ENCODE peak calls at places on chromosome 3, in four cellular contexts. D is stomach, G is transverse colon, R is sigmoid colon. Z is an unnamed sample.

GRCh38 chr3:10011644-10012043 is 14.6 kb upstream of the FANCD2 start:
- DNase-seq in G (no peak), D (no peak), R (no peak), Z (no peak)

GRCh38 chr3:55947406-55947805 is 460.3 kb upstream of the WNT5A start:
- DNase-seq in G (no peak), D (no peak), R (no peak), Z (no peak)

GRCh38 chr3:171173732-171174131 is 147.2 kb upstream of the SLC2A2 start:
- DNase-seq in D (no peak), G (no peak), R (peak), Z (no peak)

GRCh38 chr3:129526121-129526900 is 2.1 kb upstream of the RHO start:
- DNase-seq in R (no peak), G (no peak), D (no peak), Z (no peak)

GRCh38 chr3:143363276-143363675 is 243.7 kb downstream of the CHST2 start:
- DNase-seq in D (no peak), G (no peak), R (no peak), Z (no peak)

GRCh38 chr3:157290761-157291160 is 130.8 kb upstream of the CCNL1 start:
- DNase-seq in G (no peak), R (no peak), D (no peak), Z (no peak)

GRCh38 chr3:143167956-143168355 is 48.4 kb downstream of the CHST2 start:
- DNase-seq in D (no peak), G (no peak), R (no peak), Z (no peak)

GRCh38 chr3:113018461-113019181 is 27.8 kb downstream of the GTPBP8 start:
- DNase-seq in G (no peak), D (no peak), R (no peak), Z (peak)

GRCh38 chr3:63364495-63364894 is 86.4 kb downstream of the SYNPR start:
- DNase-seq in D (no peak), G (no peak), R (no peak), Z (no peak)

GRCh38 chr3:77648214-77648613 is 608.3 kb downstream of the ROBO2 start:
- DNase-seq in G (no peak), R (no peak), D (no peak), Z (no peak)

GRCh38 chr3:157119369-157119951 is 40.5 kb downstream of the CCNL1 start:
- DNase-seq in G (peak), D (no peak), R (no peak), Z (no peak)

GRCh38 chr3:130849111-130849552 is 44.8 kb upstream of the ATP2C1 start:
- DNase-seq in D (peak), G (peak), R (no peak), Z (no peak)

GRCh38 chr3:60188803-60189202 is 1062.4 kb downstream of the FHIT start:
- DNase-seq in R (no peak), G (no peak), D (no peak), Z (no peak)

GRCh38 chr3:40869013-40869412 is 330.3 kb upstream of the CTNNB1 start:
- DNase-seq in G (no peak), R (no peak), D (no peak), Z (no peak)

GRCh38 chr3:50392101-50392715 is 32.9 kb upstream of the TMEM115 start:
- DNase-seq in R (no peak), D (no peak), G (no peak), Z (no peak)

GRCh38 chr3:61570813-61571212 is 9.4 kb downstream of the PTPRG start:
- DNase-seq in G (peak), R (no peak), D (no peak), Z (no peak)

GRCh38 chr3:139934557-139935070 is 371 bp upstream of the CLSTN2 start:
- DNase-seq in R (peak), G (peak), D (no peak), Z (no peak)

GRCh38 chr3:133426721-133427120 is 26.9 kb downstream of the BFSP2 start:
- DNase-seq in G (no peak), D (no peak), R (no peak), Z (no peak)

GRCh38 chr3:173502983-173503568 is 105.5 kb downstream of the NLGN1 start:
- DNase-seq in D (no peak), G (no peak), R (no peak), Z (no peak)

GRCh38 chr3:116337229-116337628 is 108.1 kb downstream of the LSAMP start:
- DNase-seq in G (no peak), D (no peak), R (no peak), Z (no peak)

GRCh38 chr3:177300039-177300833 is 103.0 kb upstream of the TBL1XR1 start:
- DNase-seq in D (peak), R (no peak), G (peak), Z (no peak)

GRCh38 chr3:130739848-130740247 is 6.8 kb downstream of the PIK3R4 start:
- DNase-seq in G (no peak), R (no peak), D (no peak), Z (no peak)

GRCh38 chr3:53478166-53478830 is 16.1 kb upstream of the CACNA1D start:
- DNase-seq in G (peak), R (no peak), D (no peak), Z (no peak)

GRCh38 chr3:86225461-86225860 is 765.5 kb downstream of the VGLL3 start:
- DNase-seq in D (no peak), R (no peak), G (no peak), Z (no peak)

GRCh38 chr3:41117398-41117870 is 81.9 kb upstream of the CTNNB1 start:
- DNase-seq in R (peak), D (peak), G (peak), Z (peak)

GRCh38 chr3:15633159-15633558 is 31.6 kb downstream of the BTD start:
- DNase-seq in D (no peak), R (no peak), G (no peak), Z (no peak)

GRCh38 chr3:13012228-13012691 is 61.0 kb downstream of the IQSEC1 start:
- DNase-seq in D (peak), R (peak), G (peak), Z (peak)

GRCh38 chr3:110293660-110294059 is 778.0 kb upstream of the NECTIN3 start:
- DNase-seq in R (no peak), G (no peak), D (no peak), Z (no peak)

GRCh38 chr3:61617651-61618050 is 56.3 kb downstream of the PTPRG start:
- DNase-seq in R (no peak), D (no peak), G (no peak), Z (no peak)

GRCh38 chr3:139204756-139205155 is 139.1 kb upstream of the MRPS22 start:
- DNase-seq in G (no peak), D (no peak), R (no peak), Z (no peak)

GRCh38 chr3:96331341-96331740 is 483.1 kb upstream of the EPHA6 start:
- DNase-seq in D (no peak), G (no peak), R (no peak), Z (no peak)

GRCh38 chr3:169966086-169966950 is at the start of gene SEC62:
- DNase-seq in R (peak), D (peak), G (peak), Z (peak)
- TF ChIP-seq EP300 in R (peak), D (no peak), G (no peak), Z (peak)

GRCh38 chr3:141102372-141102771 is 51.2 kb downstream of the SPSB4 start:
- DNase-seq in G (no peak), D (no peak), R (no peak), Z (no peak)
- TF ChIP-seq CTCF in G (no peak), D (no peak), R (no peak), Z (no peak)

GRCh38 chr3:106821801-106822200 is 555.4 kb upstream of the CCDC54 start:
- DNase-seq in D (no peak), R (no peak), G (no peak), Z (no peak)

GRCh38 chr3:106823706-106824105 is 553.5 kb upstream of the CCDC54 start:
- DNase-seq in G (no peak), D (no peak), R (no peak), Z (no peak)

GRCh38 chr3:106820726-106821362 is 556.4 kb upstream of the CCDC54 start:
- DNase-seq in D (no peak), R (no peak), G (no peak), Z (no peak)

GRCh38 chr3:106824856-106825255 is 552.4 kb upstream of the CCDC54 start:
- DNase-seq in G (no peak), R (no peak), D (no peak), Z (no peak)

DNA sequence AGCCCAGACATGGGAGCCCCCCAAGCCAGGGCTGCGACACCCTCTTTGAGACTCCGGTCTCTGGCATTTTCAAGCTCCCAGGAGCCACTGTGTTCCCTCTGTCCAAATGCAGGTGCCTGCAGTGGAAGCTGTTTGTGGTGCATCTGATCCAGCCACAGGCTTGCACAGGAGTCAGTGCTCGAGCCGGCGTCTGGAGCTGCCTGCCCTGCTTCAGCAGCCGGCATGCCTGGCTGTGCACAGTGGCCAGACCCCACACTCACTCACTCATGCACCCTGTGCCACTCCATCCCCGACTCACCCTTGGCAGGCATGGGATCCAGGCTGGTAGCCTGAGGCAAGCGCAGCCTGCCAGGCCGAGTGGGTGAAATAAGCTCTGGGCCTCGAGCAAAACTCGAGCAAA is 555.0 kb upstream of the CCDC54 start:
- DNase-seq in G (no peak), R (no peak), D (no peak), Z (no peak)
- TF ChIP-seq EP300 in G (no peak), R (no peak), D (no peak), Z (no peak)

GRCh38 chr3:107850681-107851080 is 240.2 kb downstream of the CD47 start:
- DNase-seq in G (no peak), D (no peak), R (no peak), Z (no peak)

GRCh38 chr3:107861422-107861821 is 229.4 kb downstream of the CD47 start:
- DNase-seq in G (no peak), R (no peak), D (no peak), Z (no peak)

GRCh38 chr3:107857854-107858253 is 233.0 kb downstream of the CD47 start:
- DNase-seq in D (no peak), G (no peak), R (no peak), Z (no peak)

GRCh38 chr3:107855710-107856109 is 235.1 kb downstream of the CD47 start:
- DNase-seq in R (no peak), D (no peak), G (no peak), Z (no peak)
- TF ChIP-seq CTCF in R (no peak), D (no peak), G (no peak), Z (no peak)

DNA sequence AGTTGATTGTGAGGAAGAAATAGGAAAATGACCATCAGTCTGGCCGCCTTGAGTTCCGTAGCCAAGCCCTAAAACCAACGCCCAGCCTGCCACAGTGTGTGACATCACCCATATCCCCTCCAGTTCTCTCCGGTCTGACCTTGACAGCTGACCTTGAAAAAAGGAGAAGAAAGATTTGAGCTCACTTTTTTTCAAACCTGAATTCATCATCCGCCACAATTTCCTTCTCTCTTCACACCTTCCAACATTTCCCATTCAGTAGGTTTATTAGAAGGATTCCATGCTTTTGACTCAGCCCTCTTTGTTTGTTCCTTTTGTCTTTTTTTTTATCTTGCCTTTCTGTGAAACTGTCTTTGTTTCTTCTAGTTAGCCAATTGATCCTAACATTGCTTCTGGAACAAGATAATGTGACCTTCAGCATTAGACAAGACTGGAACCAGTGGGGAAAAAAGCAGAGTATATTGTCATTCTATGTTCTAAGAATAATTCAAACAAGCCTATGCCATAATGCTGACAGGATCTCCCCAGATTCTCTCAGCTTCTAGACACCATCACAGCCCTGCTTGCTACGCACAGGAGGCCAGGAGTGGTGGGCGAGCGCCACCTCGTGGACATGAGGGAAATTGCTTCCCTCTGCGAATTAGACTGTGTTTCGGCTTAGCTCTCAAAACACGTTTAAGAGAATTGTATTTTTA is 283.1 kb downstream of the FGF12 start:
- DNase-seq in D (peak), R (peak), G (peak), Z (peak)
- TF ChIP-seq EP300 in D (no peak), R (no peak), G (no peak), Z (no peak)

GRCh38 chr3:38558864-38559263 is 62.7 kb downstream of the EXOG start:
- DNase-seq in D (no peak), G (no peak), R (no peak), Z (no peak)
- TF ChIP-seq CTCF in D (no peak), G (no peak), R (no peak), Z (no peak)

DNA sequence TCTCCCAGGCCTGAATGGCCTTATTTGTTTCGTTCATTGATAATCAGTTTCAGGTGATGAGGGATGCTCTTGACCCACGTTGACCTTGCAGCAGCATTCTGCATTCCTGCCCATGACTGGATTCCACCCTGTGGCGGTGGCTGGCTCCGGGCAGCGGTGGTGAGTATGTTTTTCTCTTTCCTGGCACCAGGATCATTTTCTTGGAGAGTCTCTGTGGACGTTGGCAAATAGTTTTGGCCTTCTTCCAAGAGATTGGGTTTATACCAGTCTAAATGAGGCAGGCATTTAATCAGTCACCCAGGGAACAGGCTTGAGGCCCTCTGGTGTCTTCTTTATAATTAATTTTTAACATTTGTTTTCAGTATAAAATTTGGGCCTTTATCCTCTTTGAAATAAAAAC is 176.4 kb upstream of the TOPAZ1 start:
- DNase-seq in D (peak), R (no peak), G (no peak), Z (no peak)
- TF ChIP-seq EP300 in D (no peak), R (no peak), G (no peak), Z (no peak)

Z was measured in tibial nerve.